ENCODE peak calls at places on chromosomes 1 and 21, in four cellular contexts. One of them, this sample, is unnamed. For H3K4me1, the result is how much of the 10 kb centered on the place peaks cover.

GRCh38 chr1:109255097-109255651 is 5.8 kb downstream of the CELSR2 start:
- DNase-seq in HepG2: no peak
- DNase-seq in H1: no peak
- DNase-seq in GM12878: no peak
- DNase-seq in this sample: no peak

GRCh38 chr1:89659322-89660061 is 26.6 kb downstream of the LRRC8C start:
- DNase-seq in H1: no peak
- DNase-seq in HepG2: no peak
- DNase-seq in GM12878: no peak
- DNase-seq in this sample: no peak

GRCh38 chr21:34890724-34891609 is 158.1 kb downstream of the RUNX1 start:
- DNase-seq in H1: peak
- DNase-seq in GM12878: no peak
- DNase-seq in HepG2: no peak
- DNase-seq in this sample: no peak

GRCh38 chr1:87044840-87045239 is 130.4 kb downstream of the HS2ST1 start:
- DNase-seq in HepG2: no peak
- DNase-seq in H1: no peak
- DNase-seq in GM12878: no peak
- DNase-seq in this sample: no peak

GRCh38 chr1:222643603-222643936 is 25.7 kb downstream of the MIA3 start:
- DNase-seq in HepG2: peak
- DNase-seq in GM12878: no peak
- DNase-seq in H1: no peak
- DNase-seq in this sample: peak

GRCh38 chr1:12147116-12147753 is 19.6 kb upstream of the TNFRSF1B start:
- DNase-seq in H1: no peak
- DNase-seq in GM12878: no peak
- DNase-seq in HepG2: no peak
- DNase-seq in this sample: no peak

GRCh38 chr1:56301791-56302190 is 277.6 kb downstream of the PLPP3 start:
- DNase-seq in H1: no peak
- DNase-seq in HepG2: no peak
- DNase-seq in GM12878: no peak
- DNase-seq in this sample: no peak

GRCh38 chr1:238961790-238962189 is 424.6 kb upstream of the CHRM3 start:
- DNase-seq in HepG2: no peak
- DNase-seq in H1: no peak
- DNase-seq in GM12878: no peak
- DNase-seq in this sample: no peak

GRCh38 chr1:225617479-225617878 is 35.4 kb downstream of the ENAH start:
- DNase-seq in GM12878: no peak
- DNase-seq in H1: no peak
- DNase-seq in HepG2: no peak
- DNase-seq in this sample: no peak

GRCh38 chr1:1348420-1349255 is 580 bp downstream of the DVL1 start:
- DNase-seq in H1: no peak
- DNase-seq in GM12878: no peak
- DNase-seq in HepG2: no peak
- DNase-seq in this sample: no peak

GRCh38 chr1:32786856-32787255 is 30.3 kb downstream of the YARS1 start:
- DNase-seq in GM12878: no peak
- DNase-seq in HepG2: peak
- DNase-seq in H1: no peak
- DNase-seq in this sample: no peak

DNA sequence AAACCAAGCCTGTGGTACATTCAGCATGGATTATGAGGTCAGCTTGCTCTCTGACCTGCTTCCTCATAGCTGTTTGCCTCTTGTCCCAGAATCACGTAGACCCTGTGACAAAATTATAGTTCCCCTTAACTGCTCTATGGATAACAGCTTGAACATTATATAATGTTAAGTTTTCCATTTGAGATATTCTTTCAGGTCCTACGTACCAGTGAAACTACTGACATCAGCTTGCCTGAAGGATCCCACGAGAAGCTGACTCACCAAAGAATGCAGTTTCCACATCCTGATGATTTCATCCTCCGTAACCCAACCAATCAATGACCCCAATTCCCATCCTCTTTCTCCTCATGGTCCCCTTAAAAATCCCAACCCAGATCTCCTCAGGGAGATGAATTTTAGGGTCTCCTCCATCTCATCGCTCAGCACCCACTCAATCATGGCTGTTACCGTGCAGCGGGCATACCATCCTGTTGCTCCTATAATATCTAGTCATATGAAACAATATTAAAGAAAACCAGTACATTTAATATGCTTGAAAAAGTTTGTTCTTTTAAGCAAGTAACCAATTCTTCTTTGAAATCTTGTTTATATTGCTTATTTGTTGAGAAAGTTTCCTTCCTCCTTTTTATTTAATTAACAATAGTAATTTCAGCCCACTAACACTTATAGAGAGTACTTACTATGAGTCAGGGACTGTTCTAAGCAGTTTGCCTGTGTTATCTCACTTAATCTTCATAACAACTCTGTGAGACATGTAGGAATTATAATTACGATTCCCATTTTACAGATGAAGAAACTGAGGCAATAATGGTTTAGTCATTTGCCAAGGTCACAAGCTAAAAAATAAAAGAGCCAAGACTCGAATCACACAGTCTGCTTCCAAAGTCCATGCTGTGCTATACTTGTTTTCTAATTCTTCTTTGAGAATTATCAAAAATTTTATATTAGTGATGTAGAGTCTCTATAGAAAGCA is 27.4 kb downstream of the CHML start:
- DNase-seq in GM12878: no peak
- DNase-seq in HepG2: no peak
- DNase-seq in H1: no peak
- DNase-seq in this sample: no peak
- TF ChIP-seq SUZ12 in GM12878: no peak
- TF ChIP-seq SUZ12 in HepG2: no peak
- TF ChIP-seq SUZ12 in H1: no peak
- TF ChIP-seq SUZ12 in this sample: no peak

DNA sequence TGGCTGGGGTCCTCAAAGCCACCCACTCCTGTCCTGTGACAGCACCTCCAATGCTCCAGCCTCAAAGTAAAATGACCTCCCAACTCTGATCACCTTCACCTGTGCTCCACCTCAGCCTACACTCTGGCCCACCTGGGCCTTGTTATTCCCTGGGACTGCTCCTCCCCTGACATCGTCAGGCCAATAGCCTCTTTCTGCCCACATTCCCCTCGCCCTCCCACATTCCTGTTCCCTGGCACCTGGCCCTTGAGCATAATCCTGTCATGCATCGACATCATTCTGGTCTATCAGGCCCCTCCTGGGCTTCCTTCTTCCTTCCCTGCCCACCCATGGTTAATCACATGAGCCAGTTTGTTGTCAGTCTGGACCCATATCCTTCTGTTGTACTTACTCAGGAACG is 13.2 kb upstream of the BCAR3 start:
- DNase-seq in H1: no peak
- DNase-seq in GM12878: no peak
- DNase-seq in HepG2: no peak
- DNase-seq in this sample: no peak
- H3K4me1 ChIP-seq in H1: under half
- H3K4me1 ChIP-seq in GM12878: under half
- H3K4me1 ChIP-seq in HepG2: under half
- H3K4me1 ChIP-seq in this sample: under half

DNA sequence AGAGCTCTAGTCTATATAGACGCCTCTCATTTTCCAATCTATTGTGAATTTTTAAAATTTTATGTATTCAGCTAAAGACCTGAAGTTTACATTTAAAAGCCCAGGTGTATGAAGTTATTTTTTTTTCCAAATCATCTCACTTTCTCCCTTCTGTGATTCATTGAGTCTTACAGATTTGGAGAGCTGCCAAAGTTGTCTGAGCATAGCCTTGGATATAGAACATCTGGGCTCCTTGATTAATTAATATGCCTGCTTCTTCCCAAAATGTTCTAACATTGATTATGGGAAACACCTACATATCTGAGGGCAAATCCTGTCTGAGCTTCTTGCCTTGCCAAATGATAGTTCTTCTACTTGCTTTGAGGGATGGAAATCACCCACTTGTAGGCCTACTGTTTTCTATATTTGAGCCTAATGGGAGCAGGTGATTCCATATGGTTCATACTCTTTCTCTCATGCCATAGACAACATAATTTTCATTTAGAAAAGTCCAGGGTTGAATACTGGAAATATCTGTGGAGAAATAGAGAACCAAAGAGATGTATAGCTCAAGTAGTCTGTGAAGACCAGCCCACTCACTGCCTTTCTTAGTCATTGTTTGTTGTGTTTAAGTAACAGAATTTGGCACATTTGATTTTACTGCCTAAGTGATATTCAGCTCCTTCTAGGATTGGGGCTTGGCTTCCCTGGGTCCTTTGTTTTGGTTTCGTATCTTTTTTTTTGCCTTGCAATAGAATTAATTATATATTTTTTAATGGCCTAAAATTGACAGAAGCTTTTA is 46.2 kb downstream of the MACF1 start:
- DNase-seq in GM12878: no peak
- DNase-seq in H1: no peak
- DNase-seq in HepG2: no peak
- DNase-seq in this sample: no peak
- TF ChIP-seq ZNF274 in GM12878: no peak
- TF ChIP-seq ZNF274 in H1: no peak
- TF ChIP-seq ZNF274 in HepG2: no peak
- TF ChIP-seq ZNF274 in this sample: no peak

DNA sequence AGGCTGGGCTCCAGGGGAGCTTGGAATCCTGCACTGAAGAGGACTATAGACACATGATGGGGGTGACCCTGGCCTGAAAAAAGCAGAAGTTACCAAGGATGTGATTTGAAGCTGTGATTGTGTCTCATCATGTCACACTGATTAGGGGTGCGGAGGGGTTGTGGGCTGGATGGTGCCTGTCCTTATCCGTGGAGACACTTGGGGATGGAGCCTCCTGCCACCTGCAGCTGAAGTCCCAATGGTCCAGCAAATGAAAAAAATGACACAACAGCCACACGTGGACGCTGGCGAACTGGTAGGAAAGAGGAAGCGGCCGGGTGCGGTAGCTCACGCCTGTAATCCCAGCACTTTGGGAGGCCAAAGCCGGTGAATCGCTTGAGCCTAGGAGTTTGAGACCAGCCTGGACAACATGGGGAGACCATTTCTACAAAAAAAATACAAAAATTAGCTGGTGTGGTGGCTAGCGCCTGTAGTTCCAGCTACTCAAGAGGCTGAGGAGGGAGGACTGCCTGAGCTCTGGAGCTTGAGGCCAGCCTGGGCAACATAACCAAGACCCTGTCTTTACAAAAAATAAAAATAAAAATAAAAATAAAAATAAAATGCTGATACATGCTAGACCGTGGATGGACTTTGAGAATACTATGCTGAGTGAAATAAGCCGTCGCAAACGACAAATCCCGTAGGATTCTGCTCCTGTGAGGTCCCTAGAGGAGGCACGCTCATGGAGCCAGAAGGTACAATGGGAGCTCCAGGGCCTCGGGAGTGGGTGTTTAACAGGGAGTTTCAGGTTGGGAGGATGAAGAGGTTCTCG is 838 bp upstream of the IBA57 start:
- DNase-seq in GM12878: no peak
- DNase-seq in HepG2: no peak
- DNase-seq in H1: no peak
- DNase-seq in this sample: no peak
- TF ChIP-seq SUZ12 in GM12878: no peak
- TF ChIP-seq SUZ12 in HepG2: no peak
- TF ChIP-seq SUZ12 in H1: no peak
- TF ChIP-seq SUZ12 in this sample: no peak

DNA sequence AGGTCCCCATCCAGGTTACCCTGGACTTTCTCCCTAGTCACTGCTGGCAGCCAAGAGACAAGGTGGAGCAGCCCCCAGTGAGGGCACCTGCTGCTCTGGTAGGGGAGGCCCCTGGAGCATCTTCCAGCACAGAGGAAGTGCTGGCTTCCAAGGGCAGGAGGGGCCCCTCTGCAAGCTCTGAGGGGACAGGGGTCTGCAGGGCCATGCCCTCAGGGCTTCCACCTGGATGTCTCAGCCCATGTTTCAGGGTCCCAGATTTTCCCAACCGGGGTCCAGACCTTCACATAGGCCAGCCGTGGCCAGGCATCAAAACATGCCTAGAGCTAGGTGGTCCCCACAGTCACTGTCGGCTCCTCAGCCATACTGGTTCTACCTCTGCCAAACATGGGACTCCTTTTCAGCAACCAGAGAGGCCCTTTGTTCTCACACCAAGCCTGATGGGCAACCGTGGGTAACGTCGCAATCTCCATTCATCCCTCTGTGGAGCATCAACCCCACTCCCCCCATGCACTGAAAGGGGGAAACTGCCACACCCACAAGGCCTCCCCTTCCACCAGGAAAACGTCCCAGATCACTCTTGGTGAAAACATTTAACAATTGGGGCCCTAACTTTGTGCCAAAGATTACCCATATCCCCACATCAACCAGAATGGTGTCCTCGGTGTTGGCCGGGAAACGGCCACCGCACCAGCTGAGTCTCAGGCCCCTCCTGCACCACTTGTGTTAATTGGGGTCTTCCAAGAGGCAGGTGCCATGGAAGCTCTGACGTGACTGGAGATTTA is 1.9 kb upstream of the COL6A2 start:
- DNase-seq in H1: peak
- DNase-seq in GM12878: no peak
- DNase-seq in HepG2: no peak
- DNase-seq in this sample: no peak
- H3K4me1 ChIP-seq in H1: under half
- H3K4me1 ChIP-seq in GM12878: under half
- H3K4me1 ChIP-seq in HepG2: under half
- H3K4me1 ChIP-seq in this sample: under half

This sample was measured in NT2/D1.